ENCODE peak calls at places on chromosomes 7 and 10, in five cellular contexts. B is AG09319, K is neural crest cell, I is HL-60, F is left ventricle myocardium inferior. M is an unnamed sample.

GRCh38 chr10:8444630-8445029 is 390.1 kb downstream of the GATA3 start:
- DNase-seq in B (no peak), K (peak), I (no peak), F (no peak), M (no peak)

GRCh38 chr7:39313958-39314357 is 252.2 kb upstream of the YAE1 start:
- DNase-seq in B (no peak), K (no peak), I (no peak), F (no peak), M (no peak)

GRCh38 chr10:101495324-101495925 is 92.6 kb downstream of the POLL start:
- DNase-seq in B (no peak), K (no peak), I (no peak), F (no peak), M (no peak)

GRCh38 chr10:127892743-127893142 is at the start of gene CLRN3:
- DNase-seq in B (no peak), K (no peak), I (no peak), F (no peak), M (no peak)

GRCh38 chr7:29627631-29628030 is 64.0 kb downstream of the PRR15 start:
- DNase-seq in B (no peak), K (no peak), I (no peak), F (no peak), M (no peak)

GRCh38 chr10:124339951-124340760 is 78.6 kb downstream of the OAT start:
- DNase-seq in B (peak), K (no peak), I (no peak), F (no peak), M (peak)

GRCh38 chr10:127407551-127407950 is 141.6 kb upstream of the NPS start:
- DNase-seq in B (no peak), K (no peak), I (no peak), F (no peak), M (no peak)

GRCh38 chr7:121138262-121138933 is 149.9 kb downstream of the CPED1 start:
- DNase-seq in B (no peak), K (no peak), I (no peak), F (no peak), M (no peak)

GRCh38 chr10:11444148-11444516 is 167.3 kb downstream of the USP6NL start:
- DNase-seq in B (no peak), K (no peak), I (no peak), F (no peak), M (peak)

GRCh38 chr7:132943645-132944044 is 138.2 kb downstream of the CHCHD3 start:
- DNase-seq in B (no peak), K (no peak), I (no peak), F (no peak), M (no peak)

GRCh38 chr10:49153115-49153514 is 19.3 kb upstream of the FAM170B start:
- DNase-seq in B (no peak), K (no peak), I (no peak), F (no peak), M (no peak)

GRCh38 chr10:58457761-58458616 is 54.7 kb upstream of the BICC1 start:
- DNase-seq in B (peak), K (no peak), I (no peak), F (peak), M (no peak)

GRCh38 chr10:98258683-98259454 is 9.1 kb downstream of the LOXL4 start:
- DNase-seq in B (no peak), K (no peak), I (no peak), F (no peak), M (no peak)

GRCh38 chr10:98238391-98238790 is 29.6 kb downstream of the LOXL4 start:
- DNase-seq in B (no peak), K (no peak), I (no peak), F (no peak), M (no peak)

GRCh38 chr7:156950381-156950858 is 908 bp downstream of the NOM1 start:
- DNase-seq in B (no peak), K (no peak), I (peak), F (no peak), M (no peak)

GRCh38 chr10:14601872-14602725 is 172.6 kb downstream of the FAM107B start:
- DNase-seq in B (no peak), K (no peak), I (peak), F (no peak), M (no peak)

GRCh38 chr10:19848226-19848950 is 32.2 kb downstream of the PLXDC2 start:
- DNase-seq in B (no peak), K (no peak), I (no peak), F (no peak), M (no peak)

GRCh38 chr10:61757525-61758397 is 95.0 kb downstream of the CABCOCO1 start:
- DNase-seq in B (no peak), K (no peak), I (no peak), F (no peak), M (no peak)

DNA sequence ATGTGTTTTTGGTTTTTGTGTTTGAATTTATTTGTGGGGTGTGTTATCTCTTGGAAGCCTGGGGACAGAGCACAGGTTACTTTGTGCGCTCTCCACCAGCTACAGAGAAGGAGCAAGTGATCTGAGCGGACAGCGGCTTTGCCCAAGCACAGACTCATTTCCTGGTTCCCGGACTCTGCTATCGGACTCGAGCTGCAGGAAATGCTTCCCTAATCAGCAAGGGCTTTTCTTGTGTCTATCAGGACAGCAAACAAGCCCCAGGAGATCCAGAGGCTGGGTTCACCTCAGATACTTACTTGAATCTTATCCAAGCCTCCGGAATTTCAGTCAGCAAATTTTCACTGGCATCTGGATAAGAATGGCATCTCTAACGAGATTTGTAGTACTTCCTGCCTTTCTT is 27.8 kb downstream of the MRC1 start:
- DNase-seq in B (no peak), K (no peak), I (no peak), F (peak), M (no peak)
- TF ChIP-seq CTCF in B (no peak), K (no peak), I (no peak), F (no peak), M (no peak)

DNA sequence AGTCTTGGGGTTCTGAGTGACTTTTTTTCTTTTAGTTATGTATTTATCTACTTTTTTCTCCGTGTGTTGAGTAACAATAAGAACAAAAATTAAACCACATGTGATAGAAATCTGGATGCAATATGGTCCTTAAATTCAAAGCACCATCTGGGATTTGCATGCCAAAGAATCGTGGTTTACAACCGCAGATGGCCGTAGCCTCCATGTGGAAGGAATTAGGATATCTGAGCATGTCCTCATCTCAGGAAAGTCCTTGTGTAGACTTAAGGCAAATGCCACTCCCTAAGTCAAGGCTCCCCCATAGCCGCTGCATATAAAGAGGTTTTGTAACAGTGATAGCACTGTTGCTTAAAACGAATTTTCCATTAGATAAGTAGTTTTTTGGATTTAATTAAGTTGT is 304.0 kb downstream of the ZEB1 start:
- DNase-seq in B (peak), K (no peak), I (no peak), F (no peak), M (no peak)
- TF ChIP-seq CTCF in B (peak), K (no peak), I (no peak), F (peak), M (no peak)

DNA sequence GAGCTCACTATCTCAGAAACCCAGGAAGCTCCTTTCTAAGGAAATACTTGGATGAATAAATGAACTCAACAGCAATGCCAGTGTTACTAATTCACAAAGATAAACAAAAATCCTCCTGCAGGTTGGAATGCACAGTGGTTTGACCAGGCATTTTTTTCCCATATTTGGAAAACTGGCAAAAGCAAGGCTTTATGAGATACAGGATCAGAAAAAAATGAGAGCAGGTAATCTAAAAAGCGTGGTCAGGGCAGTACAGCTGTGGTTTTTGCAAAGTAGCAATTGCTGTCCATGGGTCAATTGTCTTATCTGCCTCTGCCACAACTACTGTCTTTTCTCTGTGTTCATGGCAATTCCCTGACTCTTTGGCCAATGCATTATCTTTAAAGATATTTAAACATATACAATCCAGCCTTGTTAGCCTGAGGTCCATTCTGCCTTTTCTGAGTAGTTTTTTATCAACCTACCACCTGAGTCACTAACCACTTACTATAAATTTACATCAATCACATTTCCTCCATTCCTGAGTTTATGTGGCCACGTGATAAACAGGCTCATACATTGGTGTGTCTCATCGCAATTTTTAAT is 564.5 kb upstream of the IGFBP3 start:
- DNase-seq in B (no peak), K (no peak), I (no peak), F (no peak), M (no peak)
- TF ChIP-seq CTCF in B (peak), K (no peak), I (no peak), F (no peak), M (peak)

GRCh38 chr7:2922271-2922691 is 78.2 kb upstream of the GNA12 start:
- DNase-seq in B (no peak), K (no peak), I (no peak), F (no peak), M (no peak)

GRCh38 chr7:2923291-2923781 is 79.2 kb upstream of the GNA12 start:
- DNase-seq in B (no peak), K (no peak), I (no peak), F (peak), M (no peak)

GRCh38 chr7:2920956-2921708 is 77.0 kb upstream of the GNA12 start:
- DNase-seq in B (no peak), K (no peak), I (no peak), F (no peak), M (no peak)

GRCh38 chr7:2922866-2923265 is 78.8 kb upstream of the GNA12 start:
- DNase-seq in B (no peak), K (no peak), I (no peak), F (no peak), M (no peak)

DNA sequence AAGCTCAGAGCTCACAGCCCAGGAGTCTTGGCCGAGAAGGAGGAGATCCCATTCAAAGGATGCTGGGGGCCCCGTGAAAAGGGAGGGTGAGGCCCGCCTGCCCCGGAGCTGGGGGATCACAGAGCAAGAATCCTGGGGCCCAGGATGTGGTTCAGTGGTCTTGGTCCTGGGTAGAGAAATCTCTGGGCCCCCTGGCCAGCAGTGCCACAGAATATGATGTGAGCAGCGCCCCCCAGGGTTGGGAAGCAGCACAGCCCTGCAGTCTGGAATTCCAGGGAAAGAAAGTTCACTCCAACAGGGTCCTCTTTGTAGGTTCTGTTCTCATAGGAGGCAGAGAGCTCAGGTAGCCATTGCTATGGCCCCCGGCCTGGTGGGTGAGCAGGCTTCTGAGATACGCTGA is 77.6 kb upstream of the GNA12 start:
- DNase-seq in B (no peak), K (peak), I (no peak), F (no peak), M (no peak)
- TF ChIP-seq CTCF in B (peak), K (peak), I (no peak), F (no peak), M (no peak)

DNA sequence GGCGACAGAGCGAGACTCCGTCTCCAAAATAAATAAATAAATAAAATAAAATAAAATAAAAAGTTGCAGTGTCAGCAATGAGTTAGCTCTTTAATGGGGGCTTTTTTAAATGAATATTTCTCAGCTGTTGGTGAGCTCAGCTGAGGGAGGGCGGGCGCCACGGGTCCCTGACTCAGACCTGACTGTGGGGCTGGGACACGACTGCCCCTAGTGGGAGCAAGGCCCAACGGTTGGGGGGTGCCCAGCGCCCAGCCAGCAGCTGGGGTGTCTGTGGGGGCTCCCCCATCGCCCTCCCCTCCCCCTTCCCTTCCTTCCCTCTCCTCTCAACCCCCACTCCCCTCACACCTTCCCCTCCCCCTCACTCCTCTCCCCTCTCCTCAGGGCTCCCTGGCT is 46.6 kb downstream of the PWWP2B start:
- DNase-seq in B (no peak), K (no peak), I (peak), F (no peak), M (no peak)
- TF ChIP-seq CTCF in B (peak), K (no peak), I (peak), F (peak), M (no peak)

DNA sequence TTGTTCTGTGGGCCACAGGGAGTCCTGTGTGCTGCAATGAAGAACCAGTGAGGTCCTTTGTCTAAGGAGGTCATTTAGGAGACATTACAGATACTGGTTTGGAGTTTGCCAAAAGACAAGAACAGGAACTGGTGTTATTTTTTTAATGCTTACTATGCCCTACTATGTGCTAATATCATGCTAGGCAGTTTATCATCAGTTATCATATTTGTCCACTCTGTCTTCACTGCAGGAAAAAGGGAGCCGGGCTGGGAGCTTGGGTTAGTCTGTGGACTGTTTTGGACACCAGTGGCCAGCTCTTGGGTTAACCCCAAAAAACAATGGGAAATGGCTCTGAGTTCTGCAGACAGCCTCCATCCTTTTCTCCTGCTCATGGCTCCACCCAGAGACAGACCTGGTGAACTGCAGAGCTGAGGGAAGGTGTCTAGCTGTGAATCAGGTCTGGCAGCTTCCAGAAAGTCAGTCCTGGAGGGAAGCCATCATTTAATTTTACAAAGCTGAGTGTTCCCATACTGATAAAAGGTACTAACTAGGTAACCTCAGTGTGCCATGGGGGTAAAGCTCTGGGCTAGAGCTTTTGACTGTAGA is 101.2 kb upstream of the ZNF746 start:
- DNase-seq in B (no peak), K (peak), I (peak), F (no peak), M (no peak)
- TF ChIP-seq CTCF in B (peak), K (peak), I (no peak), F (peak), M (no peak)

GRCh38 chr7:4815609-4816418 is 40.4 kb downstream of the AP5Z1 start:
- DNase-seq in B (no peak), K (no peak), I (no peak), F (no peak), M (no peak)
- TF ChIP-seq CTCF in B (no peak), K (no peak), I (no peak), F (no peak), M (no peak)